ENCODE peak calls at places on chromosomes 1 and 21, in seven cellular contexts. T is prostate gland, V is Karpas-422, F is small intestine, O is iPS DF 6.9, B is thyroid gland, N is mesenchymal stem cell. W is an unnamed sample. For H3K4me1 and H3K9me3, the result is how much of the 10 kb centered on the place peaks cover.

GRCh38 chr1:116474921-116475849 is 95.6 kb downstream of the CD58 start:
- DNase-seq in T (no peak), V (peak), F (peak), O (no peak), B (no peak), N (no peak), W (no peak)

GRCh38 chr1:89112871-89113613 is 12.9 kb downstream of the GBP2 start:
- DNase-seq in T (no peak), V (no peak), F (no peak), O (no peak), B (no peak), N (no peak), W (no peak)

GRCh38 chr1:145782166-145783099 is 41.5 kb downstream of the RNF115 start:
- DNase-seq in T (no peak), V (no peak), F (no peak), O (no peak), B (no peak), N (peak), W (peak)

GRCh38 chr1:205542367-205542766 is 37.9 kb downstream of the CDK18 start:
- DNase-seq in T (no peak), V (no peak), F (no peak), O (no peak), B (no peak), N (no peak), W (no peak)

GRCh38 chr1:171727778-171728177 is 14.1 kb downstream of the VAMP4 start:
- DNase-seq in T (no peak), V (no peak), F (peak), O (no peak), B (no peak), N (no peak), W (no peak)

GRCh38 chr21:15841856-15842564 is 112.2 kb downstream of the USP25 start:
- DNase-seq in T (no peak), V (no peak), F (no peak), O (no peak), B (no peak), N (peak), W (no peak)

GRCh38 chr1:94863919-94864318 is 43.8 kb downstream of the SLC44A3 start:
- DNase-seq in T (peak), V (no peak), F (peak), O (no peak), B (peak), N (peak), W (peak)

GRCh38 chr21:34884346-34884929 is 164.7 kb downstream of the RUNX1 start:
- DNase-seq in T (no peak), V (no peak), F (no peak), O (no peak), B (no peak), N (no peak), W (no peak)

GRCh38 chr21:42473495-42474042 is 22.5 kb downstream of the RSPH1 start:
- DNase-seq in T (no peak), V (no peak), F (no peak), O (no peak), B (no peak), N (no peak), W (no peak)

GRCh38 chr1:206143537-206144155 is 26.5 kb upstream of the AVPR1B start:
- DNase-seq in T (no peak), V (no peak), F (no peak), O (no peak), B (no peak), N (no peak), W (no peak)

GRCh38 chr1:229600229-229600628 is 25.7 kb downstream of the TAF5L start:
- DNase-seq in T (no peak), V (no peak), F (no peak), O (no peak), B (no peak), N (no peak), W (no peak)
- H3K4me1 ChIP-seq in T (under half), V (under half), F (under half), O (under half), B (under half), N (under half), W (under half)

DNA sequence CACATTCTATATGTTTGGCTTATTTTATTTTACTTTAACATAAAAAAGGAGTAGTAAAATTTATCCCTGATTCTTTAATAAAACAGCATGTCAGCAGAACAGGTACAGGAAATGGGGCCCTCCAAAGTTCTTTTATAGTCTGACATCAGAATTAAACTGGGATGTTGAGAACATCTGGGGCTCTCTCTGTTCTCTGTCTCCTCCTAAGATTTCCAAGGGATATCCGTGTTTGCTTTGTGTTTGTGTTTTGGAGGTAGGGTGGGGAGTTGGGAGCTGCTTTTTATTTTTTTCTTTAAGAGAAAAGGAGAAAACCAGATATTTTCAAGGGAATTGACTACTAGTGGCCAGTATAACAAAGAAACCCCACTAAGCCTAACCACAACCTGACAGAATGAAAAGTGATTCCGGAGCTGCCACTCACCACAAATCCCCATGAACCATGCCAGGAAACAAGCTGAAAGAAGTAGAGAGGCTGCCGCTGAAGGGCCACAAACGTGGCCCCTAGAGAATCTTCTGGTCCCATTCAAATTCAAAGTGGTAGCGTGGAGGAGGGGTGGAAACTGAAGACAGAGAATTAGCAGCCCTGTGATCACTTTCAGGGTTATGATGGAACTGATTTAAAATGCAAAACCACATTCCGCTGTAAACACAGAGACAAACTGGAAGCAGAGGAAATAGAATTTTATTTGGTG is 369.6 kb upstream of the ADGRL2 start:
- DNase-seq in T (no peak), V (no peak), F (no peak), O (no peak), B (no peak), N (peak), W (no peak)
- H3K27ac ChIP-seq in T (no peak), V (no peak), F (peak), O (no peak), B (peak), N (no peak), W (no peak)

GRCh38 chr1:2955652-2956051 is 65.6 kb upstream of the ACTRT2 start:
- DNase-seq in T (no peak), V (no peak), F (no peak), O (no peak), B (no peak), N (no peak), W (no peak)
- H3K9me3 ChIP-seq in T (under half), V (under half), F (under half), O (under half), B (under half), N (under half), W (under half)

DNA sequence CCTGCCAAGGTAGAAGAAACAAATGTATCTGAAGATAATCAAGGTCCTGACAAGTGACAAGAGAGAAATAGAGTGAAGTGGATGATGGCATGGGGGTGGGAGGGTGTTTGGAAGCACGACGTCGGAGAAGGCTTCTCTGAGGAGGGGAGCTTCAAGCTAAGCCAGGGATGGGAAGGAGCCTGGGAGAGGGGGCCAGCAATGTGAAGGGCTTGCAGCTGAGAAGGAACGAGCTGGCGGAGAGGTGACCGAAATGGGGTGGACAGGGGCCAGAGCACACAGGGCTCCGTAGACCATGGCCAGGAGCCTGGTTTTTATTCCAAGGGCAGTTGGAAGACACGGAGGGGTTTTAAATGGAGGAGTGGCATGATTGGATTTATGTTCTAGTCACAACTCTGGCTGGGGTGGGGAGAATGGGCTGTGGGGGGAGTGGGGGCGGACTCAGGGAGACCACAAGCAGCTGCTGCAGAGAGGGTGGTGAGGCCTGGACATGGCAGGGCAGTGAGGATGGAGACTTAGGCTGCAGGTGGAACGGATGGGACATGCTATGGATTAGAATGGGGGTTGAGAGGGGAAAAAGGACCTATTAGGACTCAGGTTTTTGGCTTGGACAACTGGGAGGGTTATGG is 5.1 kb upstream of the EPS8L3 start:
- DNase-seq in T (no peak), V (no peak), F (no peak), O (no peak), B (no peak), N (no peak), W (no peak)
- H3K4me1 ChIP-seq in T (under half), V (under half), F (under half), O (under half), B (under half), N (under half), W (under half)